ENCODE peak calls at places on chromosomes 16 and 17, in five cellular contexts. T is K562, O is H1, P is IMR-90, V is HepG2. B is an unnamed sample.

GRCh38 chr17:73384926-73385325 is 73.1 kb upstream of the CDC42EP4 start:
- DNase-seq in T (no peak), O (no peak), P (no peak), V (no peak), B (no peak)

GRCh38 chr17:49061524-49061943 is 64.3 kb downstream of the IGF2BP1 start:
- DNase-seq in T (no peak), O (no peak), P (peak), V (no peak), B (no peak)

GRCh38 chr17:8488931-8489330 is 53.2 kb downstream of the NDEL1 start:
- DNase-seq in T (peak), O (no peak), P (peak), V (no peak), B (no peak)

GRCh38 chr16:84677017-84677803 is 22.6 kb upstream of the USP10 start:
- DNase-seq in T (no peak), O (no peak), P (peak), V (peak), B (no peak)

GRCh38 chr17:32876414-32877163 is at the start of gene MYO1D:
- DNase-seq in T (peak), O (no peak), P (no peak), V (peak), B (peak)

GRCh38 chr16:85750021-85750826 is 672 bp downstream of the C16orf74 start:
- DNase-seq in T (no peak), O (no peak), P (peak), V (no peak), B (no peak)

GRCh38 chr17:42288985-42289862 is 926 bp downstream of the STAT5A start:
- DNase-seq in T (peak), O (no peak), P (no peak), V (no peak), B (no peak)

GRCh38 chr16:14133907-14134306 is 62.8 kb downstream of the MRTFB start:
- DNase-seq in T (no peak), O (no peak), P (peak), V (no peak), B (no peak)

GRCh38 chr17:16283705-16284104 is 66.7 kb downstream of the PIGL start:
- DNase-seq in T (no peak), O (no peak), P (peak), V (no peak), B (peak)

GRCh38 chr16:4505356-4506153 is 29.4 kb downstream of the HMOX2 start:
- DNase-seq in T (no peak), O (no peak), P (no peak), V (no peak), B (no peak)

GRCh38 chr17:40460585-40460975 is 17.3 kb downstream of the IGFBP4 start:
- DNase-seq in T (no peak), O (no peak), P (no peak), V (no peak), B (no peak)

GRCh38 chr16:73000020-73000906 is 47.7 kb downstream of the ZFHX3 start:
- DNase-seq in T (no peak), O (no peak), P (no peak), V (peak), B (no peak)

GRCh38 chr17:16417896-16418683 is 2.7 kb downstream of the TRPV2 start:
- DNase-seq in T (no peak), O (no peak), P (peak), V (no peak), B (no peak)

GRCh38 chr17:50947844-50948514 is 81.8 kb upstream of the TOB1 start:
- DNase-seq in T (peak), O (no peak), P (no peak), V (no peak), B (no peak)

GRCh38 chr17:55420776-55421178 is 858 bp downstream of the MMD start:
- DNase-seq in T (peak), O (no peak), P (no peak), V (no peak), B (no peak)

GRCh38 chr16:7456221-7456620 is 123.6 kb downstream of the RBFOX1 start:
- DNase-seq in T (no peak), O (no peak), P (no peak), V (no peak), B (no peak)

GRCh38 chr17:8226536-8227237 is 16.3 kb upstream of the AURKB start:
- DNase-seq in T (peak), O (no peak), P (peak), V (no peak), B (peak)

GRCh38 chr17:36993227-36993626 is 44.5 kb downstream of the AATF start:
- DNase-seq in T (no peak), O (no peak), P (no peak), V (no peak), B (no peak)

GRCh38 chr17:8922923-8923322 is 42.6 kb downstream of the PIK3R5 start:
- DNase-seq in T (no peak), O (no peak), P (no peak), V (no peak), B (no peak)

GRCh38 chr17:6090253-6090652 is 20.1 kb downstream of the WSCD1 start:
- DNase-seq in T (no peak), O (no peak), P (no peak), V (no peak), B (no peak)

GRCh38 chr16:86398622-86399021 is 111.7 kb upstream of the FOXF1 start:
- DNase-seq in T (no peak), O (no peak), P (peak), V (no peak), B (no peak)

GRCh38 chr17:54937426-54937825 is 31.0 kb downstream of the COX11 start:
- DNase-seq in T (no peak), O (no peak), P (no peak), V (no peak), B (no peak)

GRCh38 chr17:48487221-48487620 is 43.6 kb downstream of the HOXB1 start:
- DNase-seq in T (no peak), O (no peak), P (no peak), V (no peak), B (no peak)

GRCh38 chr16:48164907-48165715 is 9.3 kb upstream of the ABCC12 start:
- DNase-seq in T (peak), O (peak), P (peak), V (peak), B (peak)

GRCh38 chr17:50129946-50130777 is at the start of gene SAMD14:
- DNase-seq in T (peak), O (no peak), P (peak), V (no peak), B (peak)

GRCh38 chr16:11755022-11755760 is 12.5 kb upstream of the TXNDC11 start:
- DNase-seq in T (no peak), O (no peak), P (no peak), V (no peak), B (peak)

GRCh38 chr17:13428611-13429042 is 173.1 kb downstream of the HS3ST3A1 start:
- DNase-seq in T (no peak), O (no peak), P (no peak), V (no peak), B (no peak)

GRCh38 chr17:76501018-76501826 is at the start of gene RHBDF2:
- DNase-seq in T (peak), O (peak), P (peak), V (peak), B (peak)

GRCh38 chr16:64234200-64234599 is 887.7 kb downstream of the CDH11 start:
- DNase-seq in T (no peak), O (no peak), P (no peak), V (no peak), B (no peak)

GRCh38 chr17:39740357-39741111 is 2.8 kb downstream of the GRB7 start:
- DNase-seq in T (peak), O (peak), P (peak), V (peak), B (peak)

GRCh38 chr16:49620158-49620867 is 235.6 kb downstream of the ZNF423 start:
- DNase-seq in T (peak), O (no peak), P (peak), V (peak), B (peak)
- TF ChIP-seq RFX5 in T (no peak), O (no peak), P (no peak), V (no peak), B (no peak)

GRCh38 chr17:77581480-77581879 is 377.0 kb upstream of the TNRC6C start:
- DNase-seq in T (no peak), O (no peak), P (peak), V (no peak), B (peak)
- TF ChIP-seq MAFK in T (no peak), O (no peak), P (no peak), V (no peak), B (no peak)

GRCh38 chr16:1055557-1055924 is 17.0 kb upstream of the SSTR5 start:
- DNase-seq in T (no peak), O (no peak), P (no peak), V (no peak), B (no peak)

GRCh38 chr16:1056196-1056595 is 16.4 kb upstream of the SSTR5 start:
- DNase-seq in T (no peak), O (no peak), P (no peak), V (no peak), B (no peak)

GRCh38 chr16:1059310-1059709 is 13.2 kb upstream of the SSTR5 start:
- DNase-seq in T (no peak), O (no peak), P (no peak), V (no peak), B (no peak)

GRCh38 chr16:1058216-1058615 is 14.3 kb upstream of the SSTR5 start:
- DNase-seq in T (no peak), O (no peak), P (no peak), V (no peak), B (no peak)

DNA sequence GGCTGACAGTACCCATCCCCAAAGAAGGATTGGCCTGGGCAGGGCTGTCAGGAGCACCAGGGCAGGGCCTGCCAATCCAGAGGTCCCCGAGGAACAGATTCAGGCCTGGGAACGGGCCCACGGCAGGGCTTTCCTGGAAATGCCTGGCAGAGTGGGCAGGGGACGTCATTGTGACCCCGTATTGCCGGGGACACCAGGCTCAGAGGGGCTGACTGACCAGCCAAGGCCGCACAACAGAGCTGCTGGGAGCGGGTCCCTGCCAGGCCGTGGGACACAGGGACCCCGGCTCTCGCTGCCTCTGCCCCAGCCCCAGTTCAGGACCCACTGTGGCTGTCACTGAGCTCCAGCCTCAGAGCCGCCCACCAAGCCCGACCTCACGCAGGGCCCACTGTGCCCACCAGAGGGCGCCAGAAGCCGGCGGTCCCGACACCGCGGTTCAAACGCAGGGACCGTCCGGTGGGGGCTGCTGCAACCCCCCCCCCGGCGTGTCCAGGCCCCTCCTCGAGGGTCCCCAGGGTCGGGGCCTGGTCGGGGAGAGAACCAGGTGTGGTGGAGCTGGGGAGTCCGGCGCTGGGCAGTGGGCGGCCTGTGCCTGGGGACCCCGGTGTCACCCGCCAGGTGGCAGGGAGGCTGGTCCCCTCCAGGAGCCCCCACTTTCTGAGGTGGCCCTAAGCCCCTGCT is 15.2 kb upstream of the SSTR5 start:
- DNase-seq in T (peak), O (no peak), P (no peak), V (no peak), B (no peak)
- TF ChIP-seq RFX5 in T (no peak), O (no peak), P (no peak), V (no peak), B (no peak)

DNA sequence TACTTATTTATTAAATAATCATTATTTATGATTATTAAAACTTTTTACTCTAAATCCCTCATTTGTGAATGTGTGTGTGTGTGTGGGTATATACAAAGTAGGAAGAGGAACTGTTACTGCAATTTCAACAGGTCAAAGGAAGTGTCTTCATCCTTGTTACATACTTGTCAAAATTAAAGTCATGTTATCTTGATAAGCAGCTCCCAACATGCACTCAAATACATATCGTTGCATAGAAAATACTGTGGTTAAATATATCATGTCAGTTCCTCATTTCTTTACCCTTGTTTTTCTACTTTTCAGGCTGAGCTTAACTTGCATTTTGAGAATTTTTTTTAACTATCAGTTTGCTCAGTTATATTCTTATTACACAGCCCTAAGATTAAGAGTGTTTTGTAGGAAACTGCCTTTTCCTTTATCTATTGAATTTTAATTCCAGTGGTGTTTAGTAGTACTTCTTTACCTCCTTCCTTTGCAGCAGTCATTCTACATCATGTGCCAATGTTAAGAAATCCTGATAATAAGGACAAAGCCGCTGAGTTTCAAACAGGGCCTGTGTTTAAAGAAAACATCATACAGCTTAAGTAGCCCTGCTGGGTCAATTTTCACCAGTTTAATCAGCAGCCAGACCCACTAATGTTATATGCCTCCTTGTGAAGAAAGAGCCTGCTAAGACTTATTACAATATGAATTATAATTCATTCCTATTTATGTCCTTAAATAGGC is 7.2 kb downstream of the EFCAB5 start:
- DNase-seq in T (no peak), O (no peak), P (no peak), V (no peak), B (no peak)
- TF ChIP-seq MAFK in T (no peak), O (no peak), P (no peak), V (no peak), B (no peak)

GRCh38 chr16:88617268-88618031 is 20.9 kb upstream of the IL17C start:
- DNase-seq in T (peak), O (no peak), P (peak), V (no peak), B (no peak)

GRCh38 chr16:88622125-88622524 is 16.2 kb upstream of the IL17C start:
- DNase-seq in T (no peak), O (no peak), P (no peak), V (no peak), B (no peak)

GRCh38 chr16:88618956-88619667 is 19.3 kb upstream of the IL17C start:
- DNase-seq in T (no peak), O (no peak), P (no peak), V (no peak), B (no peak)

GRCh38 chr16:88618182-88618955 is 20.0 kb upstream of the IL17C start:
- DNase-seq in T (peak), O (no peak), P (peak), V (peak), B (no peak)

DNA sequence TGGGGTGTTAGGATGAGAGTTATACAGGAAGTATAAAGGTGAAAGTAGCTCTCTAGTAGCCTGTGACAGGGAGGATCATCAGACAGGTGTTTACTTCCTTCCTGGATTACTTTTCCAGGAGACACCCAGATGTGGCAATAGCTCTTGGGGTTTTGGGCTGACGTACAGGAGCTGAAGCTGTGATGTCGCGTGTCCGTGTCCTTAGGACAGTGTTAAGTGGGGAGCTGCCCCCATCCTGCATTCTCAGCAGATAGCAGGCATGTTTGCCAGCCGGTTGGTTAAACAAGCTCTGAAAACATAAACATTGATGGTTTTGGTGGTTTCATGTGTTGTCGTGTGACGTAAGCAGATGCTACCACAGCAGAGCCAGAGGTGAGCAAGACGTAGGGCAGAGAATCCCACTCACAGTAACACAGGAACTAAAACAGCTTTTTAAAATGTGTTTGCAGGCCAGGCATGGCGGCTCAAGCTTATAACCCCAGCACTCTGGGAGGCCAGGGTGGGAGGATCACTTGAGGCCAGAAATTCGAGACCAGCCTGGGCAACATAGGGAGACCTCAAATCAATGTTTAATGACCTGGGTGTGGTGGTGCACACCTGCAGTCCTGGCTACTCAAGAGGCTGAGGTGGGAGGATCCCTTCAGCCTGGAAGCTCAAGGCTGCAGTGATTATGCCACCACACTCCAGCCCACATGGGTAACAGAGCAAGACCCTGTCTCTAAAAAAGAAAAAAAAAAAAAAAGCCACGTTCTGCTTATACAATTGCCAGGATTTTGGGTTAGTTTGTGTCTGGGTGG is 18.3 kb upstream of the IL17C start:
- DNase-seq in T (no peak), O (no peak), P (peak), V (no peak), B (no peak)
- TF ChIP-seq RFX5 in T (no peak), O (no peak), P (no peak), V (no peak), B (no peak)

DNA sequence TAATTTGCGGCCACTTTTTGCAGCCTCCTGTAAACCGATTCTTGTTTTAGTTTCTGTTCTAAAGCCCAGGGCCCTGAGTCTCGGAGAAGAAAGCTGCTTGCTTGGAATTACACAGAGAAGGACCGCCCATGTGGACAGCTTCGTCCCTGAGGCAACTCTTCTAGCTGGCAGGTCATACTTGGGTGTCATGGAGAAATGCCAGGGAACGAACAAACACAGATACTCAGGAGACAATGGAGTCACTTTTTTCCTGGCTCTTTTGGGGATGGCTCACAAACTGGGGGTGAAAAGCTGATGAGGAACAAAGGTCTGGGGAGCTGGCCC is 40.8 kb upstream of the GCSH start:
- DNase-seq in T (no peak), O (no peak), P (peak), V (no peak), B (no peak)
- TF ChIP-seq MAFK in T (no peak), O (no peak), P (no peak), V (no peak), B (no peak)

GRCh38 chr16:15810411-15810810 is 46.4 kb downstream of the MYH11 start:
- DNase-seq in T (no peak), O (no peak), P (no peak), V (no peak), B (no peak)
- TF ChIP-seq RFX5 in T (no peak), O (no peak), P (no peak), V (no peak), B (no peak)

GRCh38 chr16:83402969-83403368 is 404.8 kb upstream of the HSBP1 start:
- DNase-seq in T (no peak), O (no peak), P (peak), V (no peak), B (no peak)
- TF ChIP-seq MAFK in T (no peak), O (no peak), P (no peak), V (no peak), B (no peak)

DNA sequence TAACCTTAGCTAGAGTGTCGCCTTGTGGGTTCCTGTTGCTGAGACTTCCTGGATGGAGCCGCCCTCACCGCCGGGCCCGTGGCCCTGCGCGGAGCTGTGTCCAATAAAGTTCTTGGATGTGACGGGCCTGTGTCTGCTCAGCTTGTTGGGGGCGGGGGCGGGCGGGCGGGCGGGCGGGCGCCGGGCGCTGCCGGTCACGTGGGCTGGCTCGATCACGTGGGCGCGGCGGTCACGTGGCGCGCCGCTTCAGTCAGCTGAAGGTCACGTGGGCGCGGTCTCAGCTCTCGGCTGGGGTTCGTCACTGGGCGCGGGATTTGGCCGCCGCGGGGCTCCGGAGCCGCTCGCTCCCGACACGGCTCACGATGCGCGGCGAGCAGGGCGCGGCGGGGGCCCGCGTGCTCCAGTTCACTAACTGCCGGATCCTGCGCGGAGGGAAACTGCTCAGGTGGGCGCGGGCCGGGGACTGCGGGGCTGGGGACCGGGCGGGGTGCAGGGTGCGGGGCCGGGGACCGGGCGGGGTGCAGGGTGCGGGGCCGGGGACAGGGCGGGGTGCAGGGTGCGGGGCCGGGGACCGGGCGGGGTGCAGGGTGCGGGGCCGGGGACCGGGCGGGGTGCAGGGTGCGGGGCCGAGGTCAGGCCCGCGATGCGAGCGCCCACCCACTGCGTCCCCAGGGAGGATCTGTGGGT is at the start of gene AMDHD2:
- DNase-seq in T (peak), O (no peak), P (peak), V (peak), B (peak)
- TF ChIP-seq RFX5 in T (no peak), O (no peak), P (no peak), V (no peak), B (no peak)